ENCODE peak calls at places on chromosomes 2 and 18, in eight cellular contexts. One of them, this sample, is unnamed.

GRCh38 chr18:58858591-58859468 is 5.8 kb upstream of the ZNF532 start:
- DNase-seq in H7: no peak
- DNase-seq in RCC 7860: no peak
- DNase-seq in posterior cingulate gyrus: no peak
- DNase-seq in HTR-8/SVneo: no peak
- DNase-seq in nephron progenitor cell: no peak
- DNase-seq in transverse colon: peak; percentile 18
- DNase-seq in retinal pigment epithelial cell: no peak
- DNase-seq in this sample: no peak

GRCh38 chr2:219073413-219074129 is 12.8 kb upstream of the IHH start:
- DNase-seq in H7: peak; percentile 86
- DNase-seq in RCC 7860: peak; percentile 24
- DNase-seq in nephron progenitor cell: peak; percentile 65
- DNase-seq in HTR-8/SVneo: peak; percentile 39
- DNase-seq in posterior cingulate gyrus: no peak
- DNase-seq in transverse colon: peak; percentile 68
- DNase-seq in retinal pigment epithelial cell: peak; percentile 9
- DNase-seq in this sample: no peak

GRCh38 chr2:207782238-207783030 is 12.7 kb upstream of the FZD5 start:
- DNase-seq in HTR-8/SVneo: no peak
- DNase-seq in transverse colon: peak; percentile 69
- DNase-seq in RCC 7860: no peak
- DNase-seq in retinal pigment epithelial cell: no peak
- DNase-seq in posterior cingulate gyrus: no peak
- DNase-seq in nephron progenitor cell: no peak
- DNase-seq in H7: no peak
- DNase-seq in this sample: no peak

GRCh38 chr18:80251700-80252099 is 4.4 kb upstream of the PARD6G start:
- DNase-seq in transverse colon: no peak
- DNase-seq in HTR-8/SVneo: no peak
- DNase-seq in posterior cingulate gyrus: no peak
- DNase-seq in RCC 7860: no peak
- DNase-seq in retinal pigment epithelial cell: no peak
- DNase-seq in H7: no peak
- DNase-seq in nephron progenitor cell: no peak
- DNase-seq in this sample: no peak

GRCh38 chr2:79025421-79025820 is at the start of gene REG3G:
- DNase-seq in H7: no peak
- DNase-seq in nephron progenitor cell: no peak
- DNase-seq in RCC 7860: no peak
- DNase-seq in HTR-8/SVneo: no peak
- DNase-seq in transverse colon: no peak
- DNase-seq in posterior cingulate gyrus: no peak
- DNase-seq in retinal pigment epithelial cell: no peak
- DNase-seq in this sample: no peak

GRCh38 chr2:121085801-121086200 is 199.2 kb downstream of the TFCP2L1 start:
- DNase-seq in transverse colon: no peak
- DNase-seq in nephron progenitor cell: no peak
- DNase-seq in HTR-8/SVneo: no peak
- DNase-seq in retinal pigment epithelial cell: no peak
- DNase-seq in posterior cingulate gyrus: no peak
- DNase-seq in H7: no peak
- DNase-seq in RCC 7860: no peak
- DNase-seq in this sample: no peak

GRCh38 chr2:117127680-117128079 is 686.8 kb upstream of the DDX18 start:
- DNase-seq in nephron progenitor cell: no peak
- DNase-seq in retinal pigment epithelial cell: peak; percentile 98
- DNase-seq in RCC 7860: no peak
- DNase-seq in transverse colon: no peak
- DNase-seq in H7: no peak
- DNase-seq in HTR-8/SVneo: no peak
- DNase-seq in posterior cingulate gyrus: no peak
- DNase-seq in this sample: no peak

GRCh38 chr2:128660836-128661235 is 342.2 kb upstream of the HS6ST1 start:
- DNase-seq in retinal pigment epithelial cell: no peak
- DNase-seq in transverse colon: no peak
- DNase-seq in posterior cingulate gyrus: no peak
- DNase-seq in HTR-8/SVneo: no peak
- DNase-seq in RCC 7860: no peak
- DNase-seq in H7: no peak
- DNase-seq in nephron progenitor cell: no peak
- DNase-seq in this sample: no peak

GRCh38 chr2:62234755-62235655 is 39.1 kb downstream of the B3GNT2 start:
- DNase-seq in nephron progenitor cell: no peak
- DNase-seq in RCC 7860: no peak
- DNase-seq in H7: peak; percentile 76
- DNase-seq in posterior cingulate gyrus: no peak
- DNase-seq in transverse colon: no peak
- DNase-seq in HTR-8/SVneo: no peak
- DNase-seq in retinal pigment epithelial cell: no peak
- DNase-seq in this sample: no peak

GRCh38 chr2:23492941-23493340 is 108.0 kb downstream of the KLHL29 start:
- DNase-seq in H7: no peak
- DNase-seq in posterior cingulate gyrus: no peak
- DNase-seq in retinal pigment epithelial cell: no peak
- DNase-seq in transverse colon: no peak
- DNase-seq in RCC 7860: no peak
- DNase-seq in nephron progenitor cell: no peak
- DNase-seq in HTR-8/SVneo: no peak
- DNase-seq in this sample: no peak

GRCh38 chr2:176830362-176830761 is 382.2 kb upstream of the HNRNPA3 start:
- DNase-seq in transverse colon: no peak
- DNase-seq in retinal pigment epithelial cell: no peak
- DNase-seq in RCC 7860: no peak
- DNase-seq in nephron progenitor cell: peak; percentile 28
- DNase-seq in posterior cingulate gyrus: no peak
- DNase-seq in HTR-8/SVneo: no peak
- DNase-seq in H7: no peak
- DNase-seq in this sample: no peak

GRCh38 chr2:70906022-70906421 is 29.7 kb upstream of the ATP6V1B1 start:
- DNase-seq in retinal pigment epithelial cell: no peak
- DNase-seq in nephron progenitor cell: no peak
- DNase-seq in RCC 7860: no peak
- DNase-seq in posterior cingulate gyrus: no peak
- DNase-seq in H7: no peak
- DNase-seq in transverse colon: no peak
- DNase-seq in HTR-8/SVneo: no peak
- DNase-seq in this sample: no peak

GRCh38 chr2:19488009-19488691 is 129.7 kb upstream of the OSR1 start:
- DNase-seq in nephron progenitor cell: no peak
- DNase-seq in retinal pigment epithelial cell: no peak
- DNase-seq in H7: no peak
- DNase-seq in posterior cingulate gyrus: no peak
- DNase-seq in transverse colon: no peak
- DNase-seq in HTR-8/SVneo: peak; percentile 11
- DNase-seq in RCC 7860: peak; percentile 75
- DNase-seq in this sample: peak; percentile 66